ENCODE peak calls at places on chromosomes 7 and 10, in eight cellular contexts. One of them, this sample, is unnamed.

GRCh38 chr10:29304259-29305030 is 15.6 kb downstream of the LYZL1 start:
- ATAC-seq in A549: peak
- ATAC-seq in psoas muscle: peak
- ATAC-seq in B cell: no peak
- ATAC-seq in HCT116: peak
- ATAC-seq in RWPE2: peak
- ATAC-seq in activated B cell treated with CpG ODN at 0.5 μM for 24 hours: no peak
- ATAC-seq in lower lobe of right lung: peak
- ATAC-seq in this sample: peak

GRCh38 chr10:70820976-70821750 is 5.4 kb downstream of the SGPL1 start:
- ATAC-seq in A549: no peak
- ATAC-seq in psoas muscle: no peak
- ATAC-seq in B cell: no peak
- ATAC-seq in HCT116: no peak
- ATAC-seq in RWPE2: no peak
- ATAC-seq in activated B cell treated with CpG ODN at 0.5 μM for 24 hours: no peak
- ATAC-seq in lower lobe of right lung: no peak
- ATAC-seq in this sample: no peak

GRCh38 chr7:98956937-98957336 is 78.6 kb downstream of the TRRAP start:
- ATAC-seq in A549: no peak
- ATAC-seq in psoas muscle: peak
- ATAC-seq in B cell: no peak
- ATAC-seq in HCT116: no peak
- ATAC-seq in RWPE2: no peak
- ATAC-seq in activated B cell treated with CpG ODN at 0.5 μM for 24 hours: no peak
- ATAC-seq in lower lobe of right lung: no peak
- ATAC-seq in this sample: no peak

GRCh38 chr7:96253441-96253840 is 68.5 kb downstream of the SLC25A13 start:
- ATAC-seq in A549: no peak
- ATAC-seq in psoas muscle: no peak
- ATAC-seq in B cell: no peak
- ATAC-seq in HCT116: no peak
- ATAC-seq in RWPE2: no peak
- ATAC-seq in activated B cell treated with CpG ODN at 0.5 μM for 24 hours: no peak
- ATAC-seq in lower lobe of right lung: no peak
- ATAC-seq in this sample: no peak

GRCh38 chr7:117132385-117133120 is 179.3 kb downstream of the ST7 start:
- ATAC-seq in A549: peak
- ATAC-seq in psoas muscle: peak
- ATAC-seq in B cell: no peak
- ATAC-seq in HCT116: peak
- ATAC-seq in RWPE2: peak
- ATAC-seq in activated B cell treated with CpG ODN at 0.5 μM for 24 hours: no peak
- ATAC-seq in lower lobe of right lung: no peak
- ATAC-seq in this sample: no peak

GRCh38 chr7:65462148-65462716 is 88.6 kb downstream of the ZNF92 start:
- ATAC-seq in A549: no peak
- ATAC-seq in psoas muscle: no peak
- ATAC-seq in B cell: no peak
- ATAC-seq in HCT116: no peak
- ATAC-seq in RWPE2: no peak
- ATAC-seq in activated B cell treated with CpG ODN at 0.5 μM for 24 hours: no peak
- ATAC-seq in lower lobe of right lung: no peak
- ATAC-seq in this sample: no peak

GRCh38 chr10:77498829-77499228 is 138.8 kb downstream of the KCNMA1 start:
- ATAC-seq in A549: no peak
- ATAC-seq in psoas muscle: no peak
- ATAC-seq in B cell: no peak
- ATAC-seq in HCT116: no peak
- ATAC-seq in RWPE2: no peak
- ATAC-seq in activated B cell treated with CpG ODN at 0.5 μM for 24 hours: no peak
- ATAC-seq in lower lobe of right lung: no peak
- ATAC-seq in this sample: no peak

GRCh38 chr10:36781570-36781969 is 343.8 kb upstream of the ANKRD30A start:
- ATAC-seq in A549: no peak
- ATAC-seq in psoas muscle: no peak
- ATAC-seq in B cell: no peak
- ATAC-seq in HCT116: no peak
- ATAC-seq in RWPE2: no peak
- ATAC-seq in activated B cell treated with CpG ODN at 0.5 μM for 24 hours: no peak
- ATAC-seq in lower lobe of right lung: no peak
- ATAC-seq in this sample: no peak

GRCh38 chr10:97529685-97530465 is 31.2 kb downstream of the UBTD1 start:
- ATAC-seq in A549: peak
- ATAC-seq in psoas muscle: no peak
- ATAC-seq in B cell: no peak
- ATAC-seq in HCT116: no peak
- ATAC-seq in RWPE2: peak
- ATAC-seq in activated B cell treated with CpG ODN at 0.5 μM for 24 hours: no peak
- ATAC-seq in lower lobe of right lung: no peak
- ATAC-seq in this sample: no peak

GRCh38 chr10:34351161-34351560 is 463.9 kb downstream of the PARD3 start:
- ATAC-seq in A549: no peak
- ATAC-seq in psoas muscle: no peak
- ATAC-seq in B cell: no peak
- ATAC-seq in HCT116: no peak
- ATAC-seq in RWPE2: no peak
- ATAC-seq in activated B cell treated with CpG ODN at 0.5 μM for 24 hours: no peak
- ATAC-seq in lower lobe of right lung: no peak
- ATAC-seq in this sample: no peak

GRCh38 chr7:17966706-17967105 is 26.4 kb upstream of the SNX13 start:
- ATAC-seq in A549: no peak
- ATAC-seq in psoas muscle: no peak
- ATAC-seq in B cell: no peak
- ATAC-seq in HCT116: no peak
- ATAC-seq in RWPE2: no peak
- ATAC-seq in activated B cell treated with CpG ODN at 0.5 μM for 24 hours: no peak
- ATAC-seq in lower lobe of right lung: no peak
- ATAC-seq in this sample: no peak

GRCh38 chr7:128868624-128869137 is 6.0 kb downstream of the ATP6V1F start:
- ATAC-seq in A549: peak
- ATAC-seq in psoas muscle: peak
- ATAC-seq in B cell: no peak
- ATAC-seq in HCT116: peak
- ATAC-seq in RWPE2: no peak
- ATAC-seq in activated B cell treated with CpG ODN at 0.5 μM for 24 hours: no peak
- ATAC-seq in lower lobe of right lung: peak
- ATAC-seq in this sample: peak

GRCh38 chr7:95066736-95067530 is 159.5 kb downstream of the PPP1R9A start:
- ATAC-seq in A549: peak
- ATAC-seq in psoas muscle: no peak
- ATAC-seq in B cell: no peak
- ATAC-seq in HCT116: no peak
- ATAC-seq in RWPE2: no peak
- ATAC-seq in activated B cell treated with CpG ODN at 0.5 μM for 24 hours: no peak
- ATAC-seq in lower lobe of right lung: no peak
- ATAC-seq in this sample: no peak

GRCh38 chr7:48741545-48741944 is 182.8 kb upstream of the CDC14C start:
- ATAC-seq in A549: no peak
- ATAC-seq in psoas muscle: no peak
- ATAC-seq in B cell: no peak
- ATAC-seq in HCT116: no peak
- ATAC-seq in RWPE2: no peak
- ATAC-seq in activated B cell treated with CpG ODN at 0.5 μM for 24 hours: no peak
- ATAC-seq in lower lobe of right lung: no peak
- ATAC-seq in this sample: no peak

GRCh38 chr7:50330701-50331100 is 26.2 kb downstream of the IKZF1 start:
- ATAC-seq in A549: no peak
- ATAC-seq in psoas muscle: no peak
- ATAC-seq in B cell: peak
- ATAC-seq in HCT116: no peak
- ATAC-seq in RWPE2: no peak
- ATAC-seq in activated B cell treated with CpG ODN at 0.5 μM for 24 hours: peak
- ATAC-seq in lower lobe of right lung: no peak
- ATAC-seq in this sample: no peak

GRCh38 chr10:24841530-24841929 is 110.9 kb downstream of the PRTFDC1 start:
- ATAC-seq in A549: no peak
- ATAC-seq in psoas muscle: no peak
- ATAC-seq in B cell: no peak
- ATAC-seq in HCT116: no peak
- ATAC-seq in RWPE2: no peak
- ATAC-seq in activated B cell treated with CpG ODN at 0.5 μM for 24 hours: no peak
- ATAC-seq in lower lobe of right lung: peak
- ATAC-seq in this sample: no peak

GRCh38 chr7:30254248-30254647 is 30.1 kb upstream of the ZNRF2 start:
- ATAC-seq in A549: no peak
- ATAC-seq in psoas muscle: no peak
- ATAC-seq in B cell: no peak
- ATAC-seq in HCT116: no peak
- ATAC-seq in RWPE2: no peak
- ATAC-seq in activated B cell treated with CpG ODN at 0.5 μM for 24 hours: no peak
- ATAC-seq in lower lobe of right lung: peak
- ATAC-seq in this sample: no peak

GRCh38 chr7:108454674-108455523 is 1.3 kb downstream of the NRCAM start:
- ATAC-seq in A549: peak
- ATAC-seq in psoas muscle: no peak
- ATAC-seq in B cell: peak
- ATAC-seq in HCT116: no peak
- ATAC-seq in RWPE2: peak
- ATAC-seq in activated B cell treated with CpG ODN at 0.5 μM for 24 hours: peak
- ATAC-seq in lower lobe of right lung: peak
- ATAC-seq in this sample: no peak

GRCh38 chr7:154383045-154383444 is 330.8 kb downstream of the DPP6 start:
- ATAC-seq in A549: no peak
- ATAC-seq in psoas muscle: no peak
- ATAC-seq in B cell: no peak
- ATAC-seq in HCT116: no peak
- ATAC-seq in RWPE2: no peak
- ATAC-seq in activated B cell treated with CpG ODN at 0.5 μM for 24 hours: no peak
- ATAC-seq in lower lobe of right lung: peak
- ATAC-seq in this sample: no peak
- TF ChIP-seq CTCF in A549: no peak
- TF ChIP-seq CTCF in psoas muscle: no peak
- TF ChIP-seq CTCF in B cell: no peak
- TF ChIP-seq CTCF in HCT116: no peak
- TF ChIP-seq CTCF in RWPE2: no peak
- TF ChIP-seq CTCF in activated B cell treated with CpG ODN at 0.5 μM for 24 hours: no peak
- TF ChIP-seq CTCF in lower lobe of right lung: no peak
- TF ChIP-seq CTCF in this sample: no peak

GRCh38 chr10:132223156-132223590 is 36.4 kb downstream of the DPYSL4 start:
- ATAC-seq in A549: peak
- ATAC-seq in psoas muscle: peak
- ATAC-seq in B cell: peak
- ATAC-seq in HCT116: peak
- ATAC-seq in RWPE2: peak
- ATAC-seq in activated B cell treated with CpG ODN at 0.5 μM for 24 hours: peak
- ATAC-seq in lower lobe of right lung: peak
- ATAC-seq in this sample: peak

GRCh38 chr10:132220061-132220460 is 33.3 kb downstream of the DPYSL4 start:
- ATAC-seq in A549: no peak
- ATAC-seq in psoas muscle: no peak
- ATAC-seq in B cell: no peak
- ATAC-seq in HCT116: no peak
- ATAC-seq in RWPE2: no peak
- ATAC-seq in activated B cell treated with CpG ODN at 0.5 μM for 24 hours: no peak
- ATAC-seq in lower lobe of right lung: no peak
- ATAC-seq in this sample: no peak

GRCh38 chr10:132222726-132223125 is 36.0 kb downstream of the DPYSL4 start:
- ATAC-seq in A549: peak
- ATAC-seq in psoas muscle: no peak
- ATAC-seq in B cell: no peak
- ATAC-seq in HCT116: no peak
- ATAC-seq in RWPE2: no peak
- ATAC-seq in activated B cell treated with CpG ODN at 0.5 μM for 24 hours: no peak
- ATAC-seq in lower lobe of right lung: no peak
- ATAC-seq in this sample: no peak

GRCh38 chr10:132223611-132224342 is 37.0 kb downstream of the DPYSL4 start:
- ATAC-seq in A549: peak
- ATAC-seq in psoas muscle: peak
- ATAC-seq in B cell: no peak
- ATAC-seq in HCT116: peak
- ATAC-seq in RWPE2: no peak
- ATAC-seq in activated B cell treated with CpG ODN at 0.5 μM for 24 hours: no peak
- ATAC-seq in lower lobe of right lung: no peak
- ATAC-seq in this sample: no peak

GRCh38 chr10:132219486-132219885 is 32.7 kb downstream of the DPYSL4 start:
- ATAC-seq in A549: no peak
- ATAC-seq in psoas muscle: no peak
- ATAC-seq in B cell: no peak
- ATAC-seq in HCT116: no peak
- ATAC-seq in RWPE2: no peak
- ATAC-seq in activated B cell treated with CpG ODN at 0.5 μM for 24 hours: no peak
- ATAC-seq in lower lobe of right lung: no peak
- ATAC-seq in this sample: no peak
- TF ChIP-seq CTCF in A549: peak
- TF ChIP-seq CTCF in psoas muscle: no peak
- TF ChIP-seq CTCF in B cell: no peak
- TF ChIP-seq CTCF in HCT116: peak
- TF ChIP-seq CTCF in RWPE2: no peak
- TF ChIP-seq CTCF in activated B cell treated with CpG ODN at 0.5 μM for 24 hours: no peak
- TF ChIP-seq CTCF in lower lobe of right lung: no peak
- TF ChIP-seq CTCF in this sample: no peak

DNA sequence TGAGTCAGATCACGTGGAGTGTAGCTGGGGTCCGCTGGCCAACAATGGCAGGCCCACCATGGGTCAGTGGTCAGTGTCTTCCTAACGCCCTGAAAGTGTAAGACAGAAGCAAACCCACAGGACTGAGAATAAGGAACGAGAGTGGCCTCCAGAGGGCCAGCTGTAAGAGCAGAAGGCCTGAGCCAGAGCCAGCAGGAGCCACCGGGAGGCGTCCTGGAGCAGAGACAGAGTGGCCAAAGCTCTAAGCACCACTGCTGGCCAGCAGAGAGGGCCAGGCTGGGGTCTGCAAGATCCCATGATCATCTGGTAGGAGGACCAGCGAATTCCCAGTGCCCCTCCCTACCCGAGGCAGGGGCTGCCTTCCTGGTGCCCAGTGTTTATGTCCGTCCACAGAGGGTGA is 9.2 kb downstream of the CCDC201 start:
- ATAC-seq in A549: peak
- ATAC-seq in psoas muscle: no peak
- ATAC-seq in B cell: no peak
- ATAC-seq in HCT116: peak
- ATAC-seq in RWPE2: no peak
- ATAC-seq in activated B cell treated with CpG ODN at 0.5 μM for 24 hours: no peak
- ATAC-seq in lower lobe of right lung: no peak
- ATAC-seq in this sample: no peak
- TF ChIP-seq CTCF in A549: no peak
- TF ChIP-seq CTCF in psoas muscle: no peak
- TF ChIP-seq CTCF in B cell: no peak
- TF ChIP-seq CTCF in HCT116: peak
- TF ChIP-seq CTCF in RWPE2: no peak
- TF ChIP-seq CTCF in activated B cell treated with CpG ODN at 0.5 μM for 24 hours: no peak
- TF ChIP-seq CTCF in lower lobe of right lung: no peak
- TF ChIP-seq CTCF in this sample: no peak

DNA sequence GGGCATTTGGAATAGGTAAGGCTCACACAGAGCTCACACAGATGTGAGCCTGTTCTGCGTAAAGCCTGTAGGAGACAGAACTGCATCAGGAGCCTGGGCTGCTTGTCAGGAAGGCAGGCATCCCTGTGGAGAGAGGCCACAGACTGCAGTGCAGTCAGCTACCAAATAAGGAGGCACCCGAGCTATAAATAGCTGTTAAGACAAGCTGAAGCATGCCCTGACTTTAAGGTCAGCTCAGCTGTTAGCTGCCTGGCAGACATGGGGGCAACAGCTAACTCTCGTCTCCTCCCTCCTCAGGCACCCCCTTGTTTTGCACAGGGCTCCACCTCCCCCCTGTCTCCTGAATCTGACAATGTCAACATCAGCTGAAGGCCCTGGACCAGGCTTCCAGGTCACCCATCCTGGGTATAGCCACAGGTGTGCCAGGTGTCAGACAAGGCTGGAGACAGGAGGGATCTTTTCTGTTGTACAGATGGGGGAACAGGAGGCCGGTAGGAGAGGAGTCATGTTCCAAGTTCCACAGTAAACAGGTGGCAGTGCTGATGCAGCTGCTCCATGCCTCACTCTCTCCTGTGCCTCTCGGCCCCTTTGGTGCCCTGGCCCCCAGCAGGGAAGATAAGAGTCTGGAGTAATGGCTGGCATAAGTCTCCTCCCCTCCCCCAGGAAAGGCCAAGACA is 27.6 kb upstream of the MKRN1 start:
- ATAC-seq in A549: peak
- ATAC-seq in psoas muscle: peak
- ATAC-seq in B cell: no peak
- ATAC-seq in HCT116: peak
- ATAC-seq in RWPE2: peak
- ATAC-seq in activated B cell treated with CpG ODN at 0.5 μM for 24 hours: no peak
- ATAC-seq in lower lobe of right lung: peak
- ATAC-seq in this sample: peak
- TF ChIP-seq CTCF in A549: no peak
- TF ChIP-seq CTCF in psoas muscle: peak
- TF ChIP-seq CTCF in B cell: no peak
- TF ChIP-seq CTCF in HCT116: no peak
- TF ChIP-seq CTCF in RWPE2: no peak
- TF ChIP-seq CTCF in activated B cell treated with CpG ODN at 0.5 μM for 24 hours: no peak
- TF ChIP-seq CTCF in lower lobe of right lung: no peak
- TF ChIP-seq CTCF in this sample: peak